ENCODE peak calls at places on chromosomes 1 and 21, in nine cellular contexts. Q is GM12878, Y is sigmoid colon, L is dorsolateral prefrontal cortex, W is lower lobe of right lung, S is GM06990, J is body of pancreas, O is neural crest cell, G is A549. K is an unnamed sample.

GRCh38 chr1:215992620-215993019 is 425.5 kb downstream of the KCTD3 start:
- DNase-seq in Y (no peak), Q (no peak), W (no peak), G (peak; percentile 4), J (no peak), L (no peak), O (no peak), S (no peak), K (no peak)

GRCh38 chr1:163275222-163275621 is 46.5 kb upstream of the NUF2 start:
- DNase-seq in O (no peak), Q (no peak), S (no peak), W (no peak), L (no peak), J (no peak), G (peak; percentile 23), Y (no peak), K (no peak)

GRCh38 chr1:55869050-55869449 is 653.9 kb upstream of the USP24 start:
- DNase-seq in L (no peak), O (no peak), W (peak; percentile 69), Y (no peak), J (peak; percentile 57), S (no peak), G (no peak), Q (no peak), K (no peak)

GRCh38 chr1:35931424-35932157 is 686 bp downstream of the AGO3 start:
- DNase-seq in Y (no peak), Q (no peak), S (no peak), O (peak; percentile 8), G (peak; percentile 6), J (peak; percentile 45), L (peak; percentile 17), W (peak; percentile 62), K (no peak)

GRCh38 chr21:45226540-45227326 is 61.0 kb downstream of the POFUT2 start:
- DNase-seq in G (no peak), W (no peak), Y (no peak), S (no peak), O (no peak), L (no peak), Q (no peak), J (no peak), K (no peak)

GRCh38 chr21:41792711-41793110 is 25.9 kb upstream of the RIPK4 start:
- DNase-seq in Y (no peak), L (no peak), G (no peak), S (no peak), Q (no peak), W (no peak), J (no peak), O (no peak), K (no peak)

GRCh38 chr1:161084205-161084988 is 5.0 kb downstream of the NECTIN4 start:
- DNase-seq in S (no peak), J (no peak), L (no peak), G (no peak), Y (no peak), O (no peak), W (no peak), Q (no peak), K (no peak)

GRCh38 chr1:17125756-17126237 is 6.5 kb upstream of the PADI2 start:
- DNase-seq in O (peak; percentile 99), S (peak; percentile 74), L (peak; percentile 84), Q (no peak), G (peak; percentile 87), Y (peak; percentile 87), W (peak; percentile 93), J (peak; percentile 92), K (peak; percentile 71)

GRCh38 chr1:116521186-116521585 is 49.6 kb downstream of the CD58 start:
- DNase-seq in S (no peak), L (no peak), G (no peak), Y (no peak), O (no peak), Q (no peak), W (no peak), J (no peak), K (no peak)

GRCh38 chr1:178344513-178345077 is 152.2 kb downstream of the CLEC20A start:
- DNase-seq in G (peak; percentile 62), L (no peak), Q (peak; percentile 1), J (no peak), Y (no peak), W (no peak), S (no peak), O (peak; percentile 9), K (no peak)

GRCh38 chr21:41475714-41476405 is 32.1 kb downstream of the TMPRSS2 start:
- DNase-seq in O (no peak), Y (no peak), Q (no peak), G (no peak), J (no peak), S (no peak), L (no peak), W (no peak), K (no peak)

GRCh38 chr21:46113497-46114176 is 15.7 kb downstream of the COL6A2 start:
- DNase-seq in S (no peak), L (no peak), W (no peak), J (no peak), G (no peak), O (no peak), Y (peak; percentile 48), Q (no peak), K (no peak)

GRCh38 chr1:92446990-92447681 is 39.6 kb downstream of the GFI1 start:
- DNase-seq in O (no peak), J (no peak), L (no peak), G (no peak), S (no peak), Q (no peak), W (no peak), Y (no peak), K (no peak)

GRCh38 chr1:1033731-1034437 is 14.0 kb downstream of the AGRN start:
- DNase-seq in Y (no peak), Q (no peak), W (no peak), G (no peak), J (no peak), O (peak; percentile 28), S (no peak), L (no peak), K (no peak)

GRCh38 chr1:109764561-109765482 is 1.1 kb upstream of the EPS8L3 start:
- DNase-seq in W (peak; percentile 19), S (no peak), G (no peak), L (no peak), J (peak; percentile 5), Q (no peak), Y (peak; percentile 48), O (no peak), K (peak; percentile 10)

GRCh38 chr1:231933711-231934626 is 307.4 kb downstream of the DISC1 start:
- DNase-seq in Q (no peak), G (no peak), W (no peak), Y (no peak), S (no peak), O (no peak), J (no peak), L (no peak), K (no peak)

GRCh38 chr1:52741259-52741658 is 15.0 kb downstream of the ZYG11B start:
- DNase-seq in S (no peak), L (no peak), O (no peak), J (no peak), Y (no peak), G (no peak), Q (no peak), W (no peak), K (no peak)

GRCh38 chr1:227906550-227906991 is 41.2 kb downstream of the WNT9A start:
- DNase-seq in S (no peak), G (no peak), O (no peak), Y (no peak), L (no peak), W (no peak), Q (no peak), J (no peak), K (no peak)

GRCh38 chr1:23913212-23913880 is at the start of gene CNR2:
- DNase-seq in O (no peak), J (no peak), Q (no peak), W (no peak), G (no peak), S (peak; percentile 73), Y (no peak), L (no peak), K (no peak)

GRCh38 chr1:2554621-2555387 is 1.4 kb upstream of the TNFRSF14 start:
- DNase-seq in G (no peak), L (no peak), J (no peak), Q (no peak), O (no peak), S (peak; percentile 68), Y (no peak), W (no peak), K (no peak)

GRCh38 chr1:19010995-19011696 is 54.7 kb upstream of the IFFO2 start:
- DNase-seq in J (peak; percentile 88), Y (peak; percentile 91), L (no peak), Q (peak; percentile 43), W (peak; percentile 81), O (peak; percentile 22), G (peak; percentile 96), S (peak; percentile 41), K (peak; percentile 89)

GRCh38 chr1:58764294-58764978 is 19.4 kb downstream of the JUN start:
- DNase-seq in G (no peak), Y (no peak), S (no peak), W (no peak), L (no peak), Q (no peak), J (no peak), O (no peak), K (no peak)

GRCh38 chr1:13228343-13228781 is 2.4 kb upstream of the PRAMEF18 start:
- DNase-seq in J (peak; percentile 37), S (no peak), Y (no peak), L (no peak), Q (no peak), G (peak; percentile 48), W (no peak), O (no peak), K (no peak)
- TF ChIP-seq CTCF in J (peak; percentile 50), S (peak; percentile 81), Y (no peak), L (no peak), Q (peak; percentile 54), G (peak; percentile 49), W (peak; percentile 64), O (no peak), K (no peak)

GRCh38 chr1:185319152-185319501 is 2.1 kb upstream of the IVNS1ABP start:
- DNase-seq in J (no peak), W (no peak), O (no peak), Q (no peak), Y (no peak), S (no peak), G (no peak), L (no peak), K (no peak)
- TF ChIP-seq CTCF in J (no peak), W (no peak), O (no peak), Q (no peak), Y (no peak), S (no peak), G (no peak), L (no peak), K (no peak)

GRCh38 chr1:26999440-26999987 is 6.0 kb downstream of the TRNP1 start:
- DNase-seq in S (no peak), O (no peak), L (no peak), Q (no peak), J (peak; percentile 63), W (peak; percentile 70), Y (peak; percentile 96), G (peak; percentile 90), K (peak; percentile 91)
- TF ChIP-seq CTCF in S (no peak), O (no peak), L (no peak), Q (no peak), J (no peak), W (no peak), Y (no peak), G (no peak), K (no peak)

DNA sequence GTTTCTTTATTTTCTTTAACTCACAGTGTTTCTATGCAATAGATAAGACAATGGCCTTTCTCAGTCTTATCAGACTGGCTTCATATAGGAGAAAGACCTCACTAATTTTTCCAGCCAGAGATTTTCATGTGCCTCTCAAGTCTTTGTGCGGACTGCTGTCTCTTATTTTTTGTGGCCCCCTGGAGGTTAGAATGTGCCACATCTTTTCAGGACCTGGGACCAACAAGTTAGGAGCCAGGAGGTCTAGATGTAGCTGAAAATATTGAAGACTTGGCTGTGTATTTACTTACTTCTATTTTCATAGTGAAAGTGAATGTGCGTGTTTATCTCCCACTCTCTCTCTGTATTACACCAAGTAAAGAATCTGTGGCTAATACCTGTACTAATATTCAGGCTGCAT is 42.1 kb upstream of the CFHR3 start:
- DNase-seq in O (no peak), L (no peak), S (no peak), W (no peak), G (no peak), Q (no peak), Y (no peak), J (no peak), K (no peak)
- TF ChIP-seq CTCF in O (peak; percentile 16), L (no peak), S (peak; percentile 18), W (no peak), G (no peak), Q (no peak), Y (no peak), J (no peak), K (no peak)

K was measured in uterus.